ENCODE peak calls at places on chromosomes 16 and 17, in six cellular contexts. S is tibial nerve, K is ovary, F is Peyer's patch, X is adrenal gland, H is transverse colon. R is an unnamed sample.

GRCh38 chr17:79002291-79002690 is 7.3 kb downstream of the CANT1 start:
- DNase-seq in S (no peak), K (peak), F (no peak), X (no peak), H (no peak), R (no peak)

GRCh38 chr17:3692346-3692745 is 3.6 kb downstream of the P2RX5 start:
- DNase-seq in S (no peak), K (no peak), F (no peak), X (no peak), H (no peak), R (no peak)

GRCh38 chr17:73569758-73570319 is 74.4 kb downstream of the SDK2 start:
- DNase-seq in S (no peak), K (no peak), F (no peak), X (no peak), H (no peak), R (no peak)

GRCh38 chr17:82948081-82948511 is 108.3 kb upstream of the ZNF750 start:
- DNase-seq in S (no peak), K (peak), F (peak), X (peak), H (peak), R (no peak)

GRCh38 chr16:31404353-31405064 is 11.4 kb downstream of the ITGAD start:
- DNase-seq in S (no peak), K (no peak), F (no peak), X (no peak), H (no peak), R (no peak)

GRCh38 chr17:860805-861204 is 78.7 kb downstream of the MRM3 start:
- DNase-seq in S (no peak), K (no peak), F (no peak), X (no peak), H (no peak), R (no peak)

GRCh38 chr16:27220991-27221390 is 17.7 kb downstream of the KDM8 start:
- DNase-seq in S (no peak), K (no peak), F (no peak), X (no peak), H (no peak), R (no peak)

GRCh38 chr17:5434984-5435383 is 4.0 kb downstream of the C1QBP start:
- DNase-seq in S (no peak), K (no peak), F (no peak), X (no peak), H (no peak), R (no peak)

GRCh38 chr17:4409659-4410058 is 24.1 kb upstream of the SPNS3 start:
- DNase-seq in S (no peak), K (no peak), F (no peak), X (no peak), H (no peak), R (no peak)

GRCh38 chr17:62692721-62693431 is 65.4 kb downstream of the MRC2 start:
- DNase-seq in S (no peak), K (no peak), F (no peak), X (no peak), H (no peak), R (no peak)

GRCh38 chr16:48501516-48502377 is 108.2 kb downstream of the N4BP1 start:
- DNase-seq in S (no peak), K (peak), F (no peak), X (no peak), H (no peak), R (no peak)

GRCh38 chr16:61263400-61263799 is 772.8 kb downstream of the CDH8 start:
- DNase-seq in S (no peak), K (no peak), F (no peak), X (no peak), H (no peak), R (no peak)

GRCh38 chr17:40290629-40291296 is 3.1 kb downstream of the CDC6 start:
- DNase-seq in S (no peak), K (no peak), F (no peak), X (peak), H (peak), R (peak)

GRCh38 chr17:46147167-46147749 is 46.0 kb downstream of the KANSL1 start:
- DNase-seq in S (no peak), K (no peak), F (no peak), X (no peak), H (no peak), R (no peak)

GRCh38 chr17:75979705-75980187 is 706 bp downstream of the TEN1 start:
- DNase-seq in S (no peak), K (no peak), F (no peak), X (no peak), H (no peak), R (no peak)

DNA sequence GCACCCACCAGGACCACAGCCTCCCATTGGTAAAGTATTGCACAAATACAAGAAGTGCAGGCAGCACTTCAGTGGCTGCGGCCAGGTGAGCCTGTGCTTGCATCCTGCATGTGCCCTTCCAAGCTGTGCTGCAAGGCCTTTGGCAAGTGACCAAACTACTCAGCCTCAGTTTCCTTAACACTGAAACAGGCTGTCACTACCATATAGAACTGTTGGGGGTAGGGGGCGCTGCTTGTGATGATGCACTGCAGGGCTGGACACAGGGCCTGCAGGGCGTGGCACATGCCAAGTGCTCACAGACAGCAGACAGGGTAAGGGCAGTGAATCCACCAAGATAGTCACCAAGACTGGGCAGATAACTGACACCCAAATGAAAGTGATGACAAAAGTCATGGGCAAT is 65.6 kb upstream of the SREBF1 start:
- DNase-seq in S (no peak), K (peak), F (peak), X (no peak), H (no peak), R (no peak)
- TF ChIP-seq CTCF in S (no peak), K (no peak), F (no peak), X (no peak), H (no peak), R (no peak)

DNA sequence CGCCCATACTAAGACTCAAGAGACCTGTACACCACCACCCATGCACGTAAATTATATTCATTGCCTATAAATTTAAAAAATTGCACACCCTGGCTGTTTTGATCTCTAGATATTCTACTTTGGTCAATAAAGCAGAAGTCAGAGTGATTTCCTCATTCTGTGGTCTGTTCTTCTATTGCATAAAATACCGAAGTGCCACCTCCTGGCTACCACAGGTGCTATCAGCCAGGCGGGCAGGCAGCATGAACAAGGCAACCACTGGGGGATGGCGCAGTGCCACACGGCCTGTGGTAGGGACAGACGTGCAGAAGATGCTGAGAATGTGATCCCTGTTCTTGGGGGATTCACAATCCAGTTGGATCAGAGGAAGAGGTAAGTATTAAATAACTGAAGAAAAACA is 122.3 kb downstream of the CDK5R1 start:
- DNase-seq in S (no peak), K (no peak), F (no peak), X (peak), H (peak), R (peak)
- TF ChIP-seq POLR2A in S (no peak), K (no peak), F (no peak), X (no peak), H (no peak), R (no peak)

DNA sequence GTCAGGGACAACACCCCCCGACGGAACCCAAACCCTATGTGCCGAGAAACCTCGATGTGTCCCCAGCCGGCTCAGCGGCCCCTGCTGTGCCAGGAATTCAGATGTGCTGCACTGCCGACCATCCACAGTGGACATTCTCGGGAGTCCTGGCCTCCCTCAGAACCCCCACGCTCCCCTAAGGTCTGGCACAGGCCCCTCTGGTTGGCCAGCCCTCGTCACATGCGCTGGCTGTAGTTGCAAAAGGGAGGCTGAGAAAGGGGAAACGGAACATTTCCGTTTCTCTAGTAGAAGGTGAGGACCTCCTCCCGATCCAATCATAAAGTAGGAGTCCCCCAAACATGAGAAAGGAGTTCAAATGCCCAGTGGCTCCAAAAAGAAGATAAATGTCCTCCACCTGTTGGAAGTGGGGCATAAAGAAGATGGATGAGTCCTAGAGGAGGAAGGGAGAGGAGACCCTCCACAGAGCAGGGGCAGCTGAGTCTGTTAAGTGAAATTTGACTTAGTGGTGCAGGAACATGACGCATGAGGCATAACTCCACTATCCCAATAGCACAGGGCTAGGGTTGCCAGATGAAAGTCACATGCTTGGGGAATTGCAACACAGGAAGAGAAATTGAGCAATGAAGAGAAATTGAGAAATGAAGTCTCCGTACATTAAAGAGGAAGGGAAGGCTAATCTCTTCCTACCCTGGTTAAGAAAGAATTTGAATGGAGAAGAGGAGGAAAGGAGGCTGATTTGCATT is 49.3 kb upstream of the WSB1 start:
- DNase-seq in S (peak), K (peak), F (no peak), X (peak), H (peak), R (peak)
- H3K4me3 ChIP-seq in S (no peak), K (no peak), F (no peak), X (no peak), H (no peak), R (no peak)

DNA sequence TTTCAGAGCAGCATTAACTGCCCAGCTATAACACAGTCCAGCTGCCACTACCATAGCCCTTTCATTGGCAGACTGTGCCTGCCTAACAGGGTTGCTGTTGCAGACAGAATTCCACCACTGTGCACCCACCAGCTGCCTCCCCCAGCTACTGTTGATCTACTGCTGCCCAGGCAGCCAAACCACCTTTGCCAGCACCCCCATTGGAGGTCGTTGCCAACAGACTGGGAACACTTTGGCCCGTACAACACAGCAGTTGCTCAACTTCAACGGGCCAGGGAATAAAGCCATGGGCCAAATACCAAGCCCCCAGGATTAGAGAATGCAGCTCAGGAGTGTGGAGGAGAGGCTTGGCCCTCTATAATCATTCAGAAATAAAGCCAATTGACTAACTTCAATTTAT is 473.6 kb downstream of the CDH11 start:
- DNase-seq in S (no peak), K (no peak), F (no peak), X (no peak), H (no peak), R (no peak)
- TF ChIP-seq CTCF in S (no peak), K (no peak), F (no peak), X (no peak), H (no peak), R (no peak)

GRCh38 chr16:55291847-55292246 is 32.2 kb upstream of the IRX6 start:
- DNase-seq in S (no peak), K (no peak), F (no peak), X (no peak), H (no peak), R (no peak)
- TF ChIP-seq POLR2A in S (no peak), K (no peak), F (no peak), X (no peak), H (no peak), R (no peak)

DNA sequence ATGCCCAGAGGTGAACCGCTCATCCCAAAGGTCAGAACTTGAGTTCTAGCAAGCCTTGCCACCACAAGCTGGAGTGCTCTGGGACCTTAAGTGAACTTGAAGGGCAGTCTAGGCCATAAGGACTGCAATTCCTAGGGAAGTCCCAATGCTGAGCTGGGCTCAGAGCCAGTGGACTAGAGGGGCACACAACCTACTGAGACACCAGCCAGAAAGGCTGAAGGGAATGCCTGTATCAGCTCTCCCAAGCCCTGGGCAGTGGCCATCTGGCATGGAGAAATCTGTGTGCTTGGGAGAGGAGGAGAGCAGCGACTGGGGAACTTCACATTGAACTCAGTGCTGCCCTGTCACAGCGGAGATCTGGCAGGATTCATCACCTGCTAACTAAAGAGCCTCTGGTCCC is 201.3 kb downstream of the CEP112 start:
- DNase-seq in S (no peak), K (no peak), F (no peak), X (no peak), H (no peak), R (no peak)
- H3K4me3 ChIP-seq in S (no peak), K (no peak), F (no peak), X (no peak), H (no peak), R (no peak)

GRCh38 chr16:24568392-24568791 is 29.0 kb downstream of the RBBP6 start:
- DNase-seq in S (no peak), K (no peak), F (no peak), X (no peak), H (no peak), R (no peak)
- TF ChIP-seq CTCF in S (no peak), K (no peak), F (no peak), X (peak), H (peak), R (no peak)

GRCh38 chr17:48107137-48108055 is at the start of gene SNX11:
- DNase-seq in S (peak), K (peak), F (peak), X (peak), H (peak), R (peak)
- TF ChIP-seq POLR2A in S (no peak), K (no peak), F (peak), X (peak), H (peak), R (peak)

DNA sequence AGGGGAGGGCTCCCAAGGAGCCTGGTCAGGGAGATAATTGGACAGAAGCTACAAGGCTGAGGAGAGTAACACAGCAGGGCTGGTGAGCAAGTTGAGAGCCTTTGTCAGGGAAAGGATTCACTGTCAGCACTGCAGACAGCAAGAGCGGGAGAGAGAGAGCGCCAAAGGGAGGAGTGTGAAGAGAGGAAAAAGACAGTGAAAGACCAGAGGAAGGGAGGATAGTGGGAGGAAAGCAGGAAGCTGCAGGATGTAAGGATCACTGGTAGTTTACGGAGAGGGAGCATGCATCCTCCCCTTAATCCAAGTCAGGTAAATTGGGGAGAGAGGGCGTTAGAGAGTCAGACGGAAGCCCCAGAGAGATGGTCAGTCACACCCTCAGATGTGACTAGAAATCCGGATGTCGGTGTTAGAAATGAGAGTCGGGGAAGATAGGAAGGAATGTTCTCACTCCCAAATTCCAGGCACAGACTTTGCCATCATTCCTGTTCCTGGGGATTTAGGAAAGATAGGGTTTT is 13.8 kb upstream of the SPOP start:
- DNase-seq in S (no peak), K (no peak), F (no peak), X (no peak), H (no peak), R (no peak)
- H3K4me3 ChIP-seq in S (no peak), K (no peak), F (no peak), X (no peak), H (no peak), R (no peak)